ENCODE peak calls at places on chromosome 6, in five cellular contexts. C, V, F, R and A are unnamed samples.

GRCh38 chr6:29632789-29633531 is at the start of gene GABBR1:
- DNase-seq in C (peak), V (peak), F (no peak), R (peak), A (peak)

GRCh38 chr6:35049346-35049745 is 91.8 kb downstream of the TCP11 start:
- DNase-seq in C (no peak), V (no peak), F (no peak), R (no peak), A (no peak)

GRCh38 chr6:26575494-26575939 is 21.2 kb upstream of the ABT1 start:
- DNase-seq in C (no peak), V (no peak), F (no peak), R (no peak), A (no peak)

GRCh38 chr6:142845624-142846458 is 99.1 kb downstream of the HIVEP2 start:
- DNase-seq in C (peak), V (peak), F (no peak), R (peak), A (peak)

GRCh38 chr6:77620290-77620882 is 32.5 kb upstream of the MEI4 start:
- DNase-seq in C (no peak), V (no peak), F (no peak), R (no peak), A (peak)

GRCh38 chr6:37381579-37381978 is 27.8 kb downstream of the RNF8 start:
- DNase-seq in C (no peak), V (no peak), F (no peak), R (peak), A (peak)

GRCh38 chr6:71248306-71248705 is 40.3 kb upstream of the OGFRL1 start:
- DNase-seq in C (no peak), V (no peak), F (no peak), R (no peak), A (peak)

GRCh38 chr6:47767102-47767501 is 14.7 kb upstream of the OPN5 start:
- DNase-seq in C (no peak), V (no peak), F (no peak), R (no peak), A (no peak)

GRCh38 chr6:24910850-24911712 is 24.7 kb downstream of the RIPOR2 start:
- DNase-seq in C (no peak), V (peak), F (no peak), R (peak), A (peak)

GRCh38 chr6:49423817-49424216 is 39.2 kb downstream of the MMUT start:
- DNase-seq in C (no peak), V (no peak), F (no peak), R (no peak), A (no peak)

GRCh38 chr6:130143709-130144108 is 79.0 kb downstream of the SAMD3 start:
- DNase-seq in C (no peak), V (no peak), F (no peak), R (no peak), A (no peak)

GRCh38 chr6:130150906-130151305 is 71.8 kb downstream of the SAMD3 start:
- DNase-seq in C (no peak), V (no peak), F (no peak), R (no peak), A (no peak)

GRCh38 chr6:130152908-130153510 is 69.7 kb downstream of the SAMD3 start:
- DNase-seq in C (no peak), V (no peak), F (no peak), R (no peak), A (no peak)

GRCh38 chr6:130147151-130147550 is 75.6 kb downstream of the SAMD3 start:
- DNase-seq in C (no peak), V (no peak), F (no peak), R (no peak), A (no peak)

DNA sequence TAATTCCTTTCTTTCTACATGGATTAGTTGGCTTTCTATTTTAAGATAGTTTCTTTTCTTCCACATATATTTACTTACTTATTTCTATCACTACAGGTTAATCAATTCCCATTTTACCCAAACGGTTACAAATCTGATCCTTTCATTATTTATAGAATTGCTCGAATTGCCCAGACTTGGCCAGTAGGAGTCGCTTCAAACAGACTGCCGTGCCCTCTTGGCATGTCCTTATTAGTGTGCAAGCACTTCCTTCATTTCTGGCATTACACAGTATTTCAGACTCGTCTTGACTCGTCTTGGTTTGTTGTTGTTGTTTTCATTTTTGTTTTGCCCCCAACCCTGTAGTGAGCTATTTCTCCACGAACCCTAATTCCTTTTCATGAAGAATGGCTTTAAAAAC is 74.6 kb downstream of the SAMD3 start:
- DNase-seq in C (no peak), V (no peak), F (no peak), R (no peak), A (no peak)
- TF ChIP-seq CTCF in C (no peak), V (no peak), F (no peak), R (peak), A (no peak)

DNA sequence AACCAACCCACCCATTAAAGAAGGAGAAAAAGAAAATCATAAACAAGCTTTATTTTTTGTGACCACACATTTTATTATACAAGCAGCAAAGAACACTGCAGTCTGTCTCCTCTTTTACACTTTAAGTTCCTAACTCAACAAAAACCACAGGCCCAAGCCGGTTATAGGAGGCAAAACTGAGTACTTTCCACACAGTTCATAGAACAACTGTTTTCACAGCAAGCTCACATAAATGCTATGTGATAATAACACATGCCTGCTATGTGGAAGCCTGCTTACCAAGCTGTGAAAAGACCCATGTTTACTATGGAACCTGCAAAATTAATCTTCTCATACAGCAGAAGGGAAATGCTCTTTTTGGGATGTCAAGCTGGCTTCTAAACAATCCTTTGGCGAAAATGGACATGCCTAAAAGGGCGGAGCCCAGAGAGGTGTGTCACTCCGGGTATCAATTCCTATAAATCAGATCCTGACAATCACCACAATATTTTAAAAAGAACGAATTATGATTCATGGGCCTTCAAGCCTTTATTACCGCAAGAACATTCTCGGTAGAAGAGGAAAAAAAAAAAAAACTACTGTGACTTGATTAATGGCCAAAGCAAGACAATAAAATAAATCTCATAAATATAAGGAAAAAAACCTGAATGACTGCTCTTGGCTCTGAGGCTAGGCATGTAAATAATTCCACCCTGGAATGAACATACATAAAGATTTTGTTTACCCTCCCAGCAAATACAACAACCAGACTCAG is 2.6 kb downstream of the TRERF1 start:
- DNase-seq in C (no peak), V (no peak), F (no peak), R (no peak), A (no peak)
- H3K4me3 ChIP-seq in C (peak), V (peak), F (peak), R (peak), A (no peak)

DNA sequence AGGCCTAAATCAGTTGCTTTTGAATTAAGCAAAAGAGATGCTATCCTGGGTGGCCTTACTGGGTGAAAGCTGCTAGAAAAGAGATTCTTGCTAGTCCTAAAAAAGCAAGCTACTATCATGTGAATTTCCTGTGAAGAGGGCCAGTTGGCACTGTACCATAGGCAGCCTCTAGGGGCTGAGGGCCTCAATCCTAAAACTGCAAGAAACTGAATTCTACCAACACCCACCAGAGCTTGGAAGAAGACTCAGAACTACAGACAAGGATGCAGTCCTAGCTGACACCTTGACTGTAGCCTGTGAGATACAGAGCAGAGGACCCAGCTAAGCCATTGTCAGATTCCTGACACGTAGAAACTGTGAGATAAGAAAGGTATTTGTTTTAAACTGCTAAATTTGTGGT is 24.5 kb downstream of the CLIC5 start:
- DNase-seq in C (no peak), V (no peak), F (no peak), R (no peak), A (no peak)
- TF ChIP-seq CTCF in C (no peak), V (no peak), F (no peak), R (no peak), A (peak)

GRCh38 chr6:89566930-89567634 is 71.5 kb downstream of the LYRM2 start:
- DNase-seq in C (no peak), V (no peak), F (no peak), R (no peak), A (no peak)
- H3K4me3 ChIP-seq in C (peak), V (no peak), F (no peak), R (no peak), A (no peak)

DNA sequence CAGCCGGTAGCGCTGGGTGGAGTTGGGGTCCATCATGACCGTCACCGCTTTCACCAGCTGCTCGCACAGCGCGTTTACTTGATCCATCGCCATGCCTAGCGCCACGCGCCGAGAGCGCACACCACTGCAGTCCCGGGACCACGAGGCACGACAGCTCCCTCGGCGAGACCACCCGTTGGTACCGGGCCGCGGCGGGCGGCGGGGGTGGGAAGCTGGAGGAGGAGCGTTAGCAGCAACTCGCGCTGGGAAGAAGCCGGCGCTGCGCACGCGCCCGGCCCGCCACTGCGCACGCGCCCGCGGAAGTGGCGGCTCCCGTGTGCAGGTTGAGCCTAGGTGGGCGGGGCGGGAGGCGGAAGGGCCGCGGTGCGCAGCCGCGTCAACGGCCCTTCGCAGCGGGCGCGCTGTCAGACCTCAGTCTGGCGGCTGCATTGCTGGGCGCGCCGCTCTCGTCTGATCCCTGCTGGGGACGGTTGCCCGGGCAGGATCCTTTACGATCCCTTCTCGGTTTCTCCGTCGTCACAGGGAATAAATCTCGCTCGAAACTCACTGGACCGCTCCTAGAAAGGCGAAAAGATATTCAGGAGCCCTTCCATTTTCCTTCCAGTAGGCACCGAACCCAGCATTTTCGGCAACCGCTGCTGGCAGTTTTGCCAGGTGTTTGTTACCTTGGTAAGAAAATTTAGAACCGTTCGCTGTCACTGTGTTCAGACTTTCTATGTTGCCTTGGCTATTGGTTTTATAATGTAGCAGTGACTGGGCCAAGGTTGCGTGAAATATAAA is at the start of the genes POLH and XPO5:
- DNase-seq in C (peak), V (peak), F (peak), R (peak), A (peak)
- TF ChIP-seq CTCF in C (peak), V (peak), F (no peak), R (no peak), A (no peak)

GRCh38 chr6:128492386-128492785 is 28.0 kb downstream of the PTPRK start:
- DNase-seq in C (no peak), V (no peak), F (no peak), R (no peak), A (no peak)

GRCh38 chr6:128494440-128494839 is 26.0 kb downstream of the PTPRK start:
- DNase-seq in C (no peak), V (no peak), F (no peak), R (no peak), A (no peak)

GRCh38 chr6:128495536-128496333 is 24.7 kb downstream of the PTPRK start:
- DNase-seq in C (no peak), V (no peak), F (no peak), R (no peak), A (no peak)

GRCh38 chr6:128491643-128492206 is 28.7 kb downstream of the PTPRK start:
- DNase-seq in C (no peak), V (no peak), F (no peak), R (no peak), A (no peak)

GRCh38 chr6:128493877-128494276 is 26.5 kb downstream of the PTPRK start:
- DNase-seq in C (no peak), V (no peak), F (no peak), R (no peak), A (no peak)
- H3K4me3 ChIP-seq in C (no peak), V (no peak), F (no peak), R (no peak), A (no peak)